ENCODE peak calls at places on chromosomes 11 and 22, in eight cellular contexts. One of them, this sample, is unnamed.

GRCh38 chr11:114281388-114281956 is 14.7 kb upstream of the NNMT start:
- DNase-seq in stimulated activated CD4-positive, alpha-beta T cell treated with anti-CD3 and anti-CD28 coated beads, Interleukin-1b, Interleukin-23, amount 100 ng/mL, for 48 hours: no peak
- DNase-seq in HFFc6: no peak
- DNase-seq in kidney: no peak
- DNase-seq in EH: peak
- DNase-seq in stimulated activated CD8-positive, alpha-beta memory T cell treated with anti-CD3 and anti-CD28 coated beads, Interleukin-15, amount 100 ng/mL, for 4 hours: no peak
- DNase-seq in mammary epithelial cell: no peak
- DNase-seq in foreskin fibroblast: no peak
- DNase-seq in this sample: peak

GRCh38 chr11:1060885-1061616 is 13.6 kb upstream of the MUC2 start:
- DNase-seq in stimulated activated CD4-positive, alpha-beta T cell treated with anti-CD3 and anti-CD28 coated beads, Interleukin-1b, Interleukin-23, amount 100 ng/mL, for 48 hours: no peak
- DNase-seq in HFFc6: peak
- DNase-seq in kidney: peak
- DNase-seq in EH: peak
- DNase-seq in stimulated activated CD8-positive, alpha-beta memory T cell treated with anti-CD3 and anti-CD28 coated beads, Interleukin-15, amount 100 ng/mL, for 4 hours: no peak
- DNase-seq in mammary epithelial cell: peak
- DNase-seq in foreskin fibroblast: peak
- DNase-seq in this sample: peak

GRCh38 chr22:28345304-28345703 is 334.3 kb downstream of the TTC28 start:
- DNase-seq in stimulated activated CD4-positive, alpha-beta T cell treated with anti-CD3 and anti-CD28 coated beads, Interleukin-1b, Interleukin-23, amount 100 ng/mL, for 48 hours: no peak
- DNase-seq in HFFc6: peak
- DNase-seq in kidney: no peak
- DNase-seq in EH: peak
- DNase-seq in stimulated activated CD8-positive, alpha-beta memory T cell treated with anti-CD3 and anti-CD28 coated beads, Interleukin-15, amount 100 ng/mL, for 4 hours: no peak
- DNase-seq in mammary epithelial cell: peak
- DNase-seq in foreskin fibroblast: peak
- DNase-seq in this sample: peak

GRCh38 chr11:133948711-133949110 is 8.1 kb downstream of the IGSF9B start:
- DNase-seq in stimulated activated CD4-positive, alpha-beta T cell treated with anti-CD3 and anti-CD28 coated beads, Interleukin-1b, Interleukin-23, amount 100 ng/mL, for 48 hours: no peak
- DNase-seq in HFFc6: no peak
- DNase-seq in kidney: no peak
- DNase-seq in EH: no peak
- DNase-seq in stimulated activated CD8-positive, alpha-beta memory T cell treated with anti-CD3 and anti-CD28 coated beads, Interleukin-15, amount 100 ng/mL, for 4 hours: no peak
- DNase-seq in mammary epithelial cell: no peak
- DNase-seq in foreskin fibroblast: no peak
- DNase-seq in this sample: no peak

GRCh38 chr11:81071641-81072040 is 1630.8 kb upstream of the TENM4 start:
- DNase-seq in stimulated activated CD4-positive, alpha-beta T cell treated with anti-CD3 and anti-CD28 coated beads, Interleukin-1b, Interleukin-23, amount 100 ng/mL, for 48 hours: no peak
- DNase-seq in HFFc6: no peak
- DNase-seq in kidney: no peak
- DNase-seq in EH: no peak
- DNase-seq in stimulated activated CD8-positive, alpha-beta memory T cell treated with anti-CD3 and anti-CD28 coated beads, Interleukin-15, amount 100 ng/mL, for 4 hours: no peak
- DNase-seq in mammary epithelial cell: peak
- DNase-seq in foreskin fibroblast: no peak
- DNase-seq in this sample: no peak

GRCh38 chr11:94130589-94131362 is 2.1 kb downstream of the PANX1 start:
- DNase-seq in stimulated activated CD4-positive, alpha-beta T cell treated with anti-CD3 and anti-CD28 coated beads, Interleukin-1b, Interleukin-23, amount 100 ng/mL, for 48 hours: no peak
- DNase-seq in HFFc6: peak
- DNase-seq in kidney: no peak
- DNase-seq in EH: peak
- DNase-seq in stimulated activated CD8-positive, alpha-beta memory T cell treated with anti-CD3 and anti-CD28 coated beads, Interleukin-15, amount 100 ng/mL, for 4 hours: no peak
- DNase-seq in mammary epithelial cell: peak
- DNase-seq in foreskin fibroblast: peak
- DNase-seq in this sample: peak

GRCh38 chr11:112793416-112793815 is 167.8 kb upstream of the NCAM1 start:
- DNase-seq in stimulated activated CD4-positive, alpha-beta T cell treated with anti-CD3 and anti-CD28 coated beads, Interleukin-1b, Interleukin-23, amount 100 ng/mL, for 48 hours: no peak
- DNase-seq in HFFc6: no peak
- DNase-seq in kidney: no peak
- DNase-seq in EH: no peak
- DNase-seq in stimulated activated CD8-positive, alpha-beta memory T cell treated with anti-CD3 and anti-CD28 coated beads, Interleukin-15, amount 100 ng/mL, for 4 hours: no peak
- DNase-seq in mammary epithelial cell: no peak
- DNase-seq in foreskin fibroblast: no peak
- DNase-seq in this sample: peak

GRCh38 chr11:66720223-66720898 is 8.7 kb downstream of the SPTBN2 start:
- DNase-seq in stimulated activated CD4-positive, alpha-beta T cell treated with anti-CD3 and anti-CD28 coated beads, Interleukin-1b, Interleukin-23, amount 100 ng/mL, for 48 hours: peak
- DNase-seq in HFFc6: peak
- DNase-seq in kidney: peak
- DNase-seq in EH: peak
- DNase-seq in stimulated activated CD8-positive, alpha-beta memory T cell treated with anti-CD3 and anti-CD28 coated beads, Interleukin-15, amount 100 ng/mL, for 4 hours: no peak
- DNase-seq in mammary epithelial cell: peak
- DNase-seq in foreskin fibroblast: peak
- DNase-seq in this sample: no peak

GRCh38 chr22:25021409-25021808 is 68.9 kb downstream of the KIAA1671 start:
- DNase-seq in stimulated activated CD4-positive, alpha-beta T cell treated with anti-CD3 and anti-CD28 coated beads, Interleukin-1b, Interleukin-23, amount 100 ng/mL, for 48 hours: no peak
- DNase-seq in HFFc6: no peak
- DNase-seq in kidney: no peak
- DNase-seq in EH: no peak
- DNase-seq in stimulated activated CD8-positive, alpha-beta memory T cell treated with anti-CD3 and anti-CD28 coated beads, Interleukin-15, amount 100 ng/mL, for 4 hours: no peak
- DNase-seq in mammary epithelial cell: no peak
- DNase-seq in foreskin fibroblast: no peak
- DNase-seq in this sample: no peak

GRCh38 chr11:86431258-86431657 is 56.6 kb downstream of the CCDC81 start:
- DNase-seq in stimulated activated CD4-positive, alpha-beta T cell treated with anti-CD3 and anti-CD28 coated beads, Interleukin-1b, Interleukin-23, amount 100 ng/mL, for 48 hours: no peak
- DNase-seq in HFFc6: no peak
- DNase-seq in kidney: no peak
- DNase-seq in EH: no peak
- DNase-seq in stimulated activated CD8-positive, alpha-beta memory T cell treated with anti-CD3 and anti-CD28 coated beads, Interleukin-15, amount 100 ng/mL, for 4 hours: no peak
- DNase-seq in mammary epithelial cell: no peak
- DNase-seq in foreskin fibroblast: no peak
- DNase-seq in this sample: no peak

GRCh38 chr22:28955817-28956216 is 72.4 kb downstream of the ZNRF3 start:
- DNase-seq in stimulated activated CD4-positive, alpha-beta T cell treated with anti-CD3 and anti-CD28 coated beads, Interleukin-1b, Interleukin-23, amount 100 ng/mL, for 48 hours: peak
- DNase-seq in HFFc6: no peak
- DNase-seq in kidney: no peak
- DNase-seq in EH: no peak
- DNase-seq in stimulated activated CD8-positive, alpha-beta memory T cell treated with anti-CD3 and anti-CD28 coated beads, Interleukin-15, amount 100 ng/mL, for 4 hours: peak
- DNase-seq in mammary epithelial cell: no peak
- DNase-seq in foreskin fibroblast: no peak
- DNase-seq in this sample: no peak

GRCh38 chr11:35116762-35117588 is 22.0 kb upstream of the CD44 start:
- DNase-seq in stimulated activated CD4-positive, alpha-beta T cell treated with anti-CD3 and anti-CD28 coated beads, Interleukin-1b, Interleukin-23, amount 100 ng/mL, for 48 hours: no peak
- DNase-seq in HFFc6: no peak
- DNase-seq in kidney: no peak
- DNase-seq in EH: peak
- DNase-seq in stimulated activated CD8-positive, alpha-beta memory T cell treated with anti-CD3 and anti-CD28 coated beads, Interleukin-15, amount 100 ng/mL, for 4 hours: no peak
- DNase-seq in mammary epithelial cell: no peak
- DNase-seq in foreskin fibroblast: no peak
- DNase-seq in this sample: peak